ENCODE peak calls at places on chromosomes 7 and 10, in nine cellular contexts. Y, T, J, L, P, K, B, Q and F are unnamed samples.

GRCh38 chr10:47021850-47022249 is 110.6 kb downstream of the PTPN20 start:
- DNase-seq in Y (no peak), T (no peak), J (no peak), L (no peak), P (no peak), K (no peak), B (no peak), Q (no peak), F (no peak)

GRCh38 chr7:102050864-102051460 is 233.5 kb downstream of the CUX1 start:
- DNase-seq in Y (no peak), T (no peak), J (no peak), L (no peak), P (no peak), K (no peak), B (no peak), Q (no peak), F (no peak)

GRCh38 chr10:37872955-37873354 is 15.5 kb upstream of the ZNF248 start:
- DNase-seq in Y (no peak), T (no peak), J (no peak), L (no peak), P (no peak), K (no peak), B (no peak), Q (no peak), F (no peak)

GRCh38 chr10:88095291-88095721 is 231.9 kb downstream of the PTEN start:
- DNase-seq in Y (no peak), T (peak; percentile 49), J (no peak), L (no peak), P (no peak), K (no peak), B (peak; percentile 74), Q (peak; percentile 20), F (no peak)

GRCh38 chr7:77985974-77986339 is 187.4 kb downstream of the PHTF2 start:
- DNase-seq in Y (no peak), T (no peak), J (no peak), L (no peak), P (no peak), K (no peak), B (no peak), Q (no peak), F (no peak)

GRCh38 chr10:126975221-126975620 is 70.0 kb downstream of the DOCK1 start:
- DNase-seq in Y (no peak), T (no peak), J (no peak), L (no peak), P (no peak), K (no peak), B (no peak), Q (no peak), F (no peak)

GRCh38 chr10:31147220-31147608 is 115.5 kb upstream of the ZNF438 start:
- DNase-seq in Y (peak; percentile 21), T (no peak), J (no peak), L (no peak), P (no peak), K (no peak), B (peak; percentile 42), Q (no peak), F (no peak)

GRCh38 chr7:92916751-92917369 is 80.5 kb upstream of the CDK6 start:
- DNase-seq in Y (peak; percentile 90), T (peak; percentile 33), J (no peak), L (peak; percentile 81), P (no peak), K (no peak), B (no peak), Q (no peak), F (peak; percentile 64)

GRCh38 chr10:14062528-14063260 is 268.0 kb downstream of the FRMD4A start:
- DNase-seq in Y (peak; percentile 81), T (no peak), J (no peak), L (no peak), P (no peak), K (no peak), B (no peak), Q (no peak), F (no peak)

GRCh38 chr10:45179716-45180115 is 135.7 kb downstream of the OR13A1 start:
- DNase-seq in Y (no peak), T (peak; percentile 16), J (no peak), L (no peak), P (peak; percentile 23), K (peak; percentile 62), B (no peak), Q (no peak), F (no peak)

GRCh38 chr10:5511885-5512280 is 12.5 kb upstream of the CALML5 start:
- DNase-seq in Y (no peak), T (no peak), J (no peak), L (no peak), P (no peak), K (peak; percentile 51), B (no peak), Q (no peak), F (no peak)

GRCh38 chr10:102431452-102432124 is 786 bp downstream of the CUEDC2 start:
- DNase-seq in Y (peak; percentile 36), T (peak; percentile 46), J (no peak), L (no peak), P (no peak), K (no peak), B (no peak), Q (no peak), F (no peak)

GRCh38 chr10:98397089-98397600 is 17.8 kb downstream of the PYROXD2 start:
- DNase-seq in Y (no peak), T (no peak), J (no peak), L (no peak), P (no peak), K (no peak), B (no peak), Q (no peak), F (no peak)

GRCh38 chr10:102408728-102409603 is 9.6 kb downstream of the PSD start:
- DNase-seq in Y (no peak), T (peak; percentile 65), J (peak; percentile 84), L (no peak), P (no peak), K (peak; percentile 69), B (no peak), Q (no peak), F (no peak)

GRCh38 chr7:87231243-87231642 is 11.7 kb upstream of the TMEM243 start:
- DNase-seq in Y (no peak), T (no peak), J (no peak), L (no peak), P (peak; percentile 20), K (no peak), B (no peak), Q (peak; percentile 17), F (no peak)

GRCh38 chr7:50304158-50304910 is at the start of gene IKZF1:
- DNase-seq in Y (peak; percentile 27), T (no peak), J (peak; percentile 74), L (no peak), P (peak; percentile 70), K (no peak), B (no peak), Q (peak; percentile 52), F (no peak)

GRCh38 chr10:34638405-34639054 is 176.6 kb downstream of the PARD3 start:
- DNase-seq in Y (peak; percentile 80), T (peak; percentile 73), J (peak; percentile 75), L (peak; percentile 10), P (peak; percentile 81), K (peak; percentile 93), B (peak; percentile 78), Q (peak; percentile 83), F (no peak)

GRCh38 chr10:73800560-73801252 is 10.7 kb downstream of the NDST2 start:
- DNase-seq in Y (no peak), T (no peak), J (no peak), L (no peak), P (no peak), K (no peak), B (no peak), Q (no peak), F (no peak)

GRCh38 chr7:49635800-49636199 is 137.6 kb upstream of the VWC2 start:
- DNase-seq in Y (peak; percentile 11), T (no peak), J (no peak), L (no peak), P (no peak), K (no peak), B (no peak), Q (no peak), F (peak; percentile 25)

GRCh38 chr7:106732045-106732444 is 71.1 kb upstream of the CCDC71L start:
- DNase-seq in Y (no peak), T (no peak), J (no peak), L (no peak), P (no peak), K (no peak), B (no peak), Q (no peak), F (no peak)

GRCh38 chr10:129881641-129882040 is 82.4 kb downstream of the EBF3 start:
- DNase-seq in Y (no peak), T (no peak), J (no peak), L (no peak), P (no peak), K (no peak), B (no peak), Q (no peak), F (no peak)

GRCh38 chr7:102097601-102098161 is 189.0 kb upstream of the SH2B2 start:
- DNase-seq in Y (no peak), T (no peak), J (no peak), L (no peak), P (no peak), K (no peak), B (no peak), Q (no peak), F (no peak)

GRCh38 chr10:33046792-33047191 is 88.8 kb upstream of the ITGB1 start:
- DNase-seq in Y (no peak), T (no peak), J (no peak), L (no peak), P (no peak), K (no peak), B (no peak), Q (no peak), F (no peak)

GRCh38 chr10:88763441-88763840 is 3.6 kb downstream of the LIPN start:
- DNase-seq in Y (no peak), T (no peak), J (no peak), L (no peak), P (no peak), K (no peak), B (no peak), Q (no peak), F (no peak)

GRCh38 chr7:100516135-100516812 is 22.7 kb upstream of the AGFG2 start:
- DNase-seq in Y (peak; percentile 37), T (peak; percentile 69), J (no peak), L (no peak), P (peak; percentile 25), K (peak; percentile 79), B (peak; percentile 64), Q (peak; percentile 48), F (peak; percentile 16)

GRCh38 chr10:46283217-46283944 is 3.4 kb upstream of the ANTXRL start:
- DNase-seq in Y (no peak), T (no peak), J (no peak), L (no peak), P (no peak), K (no peak), B (no peak), Q (peak; percentile 6), F (no peak)

GRCh38 chr7:23474098-23474828 is 4.0 kb upstream of the IGF2BP3 start:
- DNase-seq in Y (peak; percentile 84), T (peak; percentile 97), J (peak; percentile 81), L (peak; percentile 98), P (peak; percentile 54), K (peak; percentile 85), B (peak; percentile 89), Q (no peak), F (no peak)

GRCh38 chr7:135672560-135673359 is 10.4 kb downstream of the STMP1 start:
- DNase-seq in Y (peak; percentile 64), T (peak; percentile 51), J (no peak), L (peak; percentile 11), P (no peak), K (no peak), B (peak; percentile 58), Q (peak; percentile 42), F (peak; percentile 16)

GRCh38 chr7:93948106-93948505 is 26.6 kb downstream of the GNG11 start:
- DNase-seq in Y (peak; percentile 14), T (peak; percentile 37), J (no peak), L (no peak), P (no peak), K (no peak), B (no peak), Q (no peak), F (no peak)

GRCh38 chr7:30555525-30555924 is 39.2 kb upstream of the GARS1 start:
- DNase-seq in Y (no peak), T (no peak), J (no peak), L (no peak), P (no peak), K (no peak), B (no peak), Q (no peak), F (no peak)

GRCh38 chr7:77684030-77684429 is 12.2 kb upstream of the RSBN1L start:
- DNase-seq in Y (peak; percentile 45), T (no peak), J (no peak), L (no peak), P (peak; percentile 51), K (peak; percentile 74), B (no peak), Q (no peak), F (peak; percentile 25)